ENCODE peak calls at places on chromosomes 6 and 20, in ten cellular contexts. U, Y, A, C, W, I, O, P, D and R are unnamed samples.

GRCh38 chr6:17448165-17448564 is 54.8 kb downstream of the CAP2 start:
- DNase-seq in U (no peak), Y (peak; percentile 53), A (peak; percentile 47), C (no peak), W (no peak), I (no peak), O (no peak), P (no peak), D (no peak), R (no peak)

GRCh38 chr20:36744243-36744642 is 1.6 kb downstream of the NDRG3 start:
- DNase-seq in U (no peak), Y (no peak), A (no peak), C (no peak), W (no peak), I (no peak), O (no peak), P (no peak), D (no peak), R (no peak)

GRCh38 chr6:130696806-130697205 is 130.4 kb upstream of the SMLR1 start:
- DNase-seq in U (no peak), Y (peak; percentile 22), A (no peak), C (peak; percentile 59), W (no peak), I (no peak), O (peak; percentile 51), P (no peak), D (no peak), R (peak; percentile 17)

GRCh38 chr6:158293122-158293521 is 19.1 kb upstream of the TULP4 start:
- DNase-seq in U (no peak), Y (no peak), A (no peak), C (no peak), W (no peak), I (no peak), O (no peak), P (no peak), D (peak; percentile 30), R (no peak)

GRCh38 chr6:30556006-30556713 is at the start of gene GNL1:
- DNase-seq in U (peak; percentile 97), Y (peak; percentile 85), A (no peak), C (peak; percentile 82), W (peak; percentile 93), I (peak; percentile 95), O (peak; percentile 92), P (peak; percentile 99), D (peak; percentile 93), R (peak; percentile 93)

GRCh38 chr6:170042086-170042485 is 248.8 kb downstream of the DLL1 start:
- DNase-seq in U (no peak), Y (no peak), A (no peak), C (no peak), W (no peak), I (no peak), O (no peak), P (no peak), D (no peak), R (no peak)

GRCh38 chr6:151704383-151704782 is 103.1 kb upstream of the ESR1 start:
- DNase-seq in U (no peak), Y (no peak), A (no peak), C (no peak), W (no peak), I (no peak), O (no peak), P (no peak), D (no peak), R (no peak)

GRCh38 chr6:170284866-170285469 is 5.9 kb downstream of the DLL1 start:
- DNase-seq in U (no peak), Y (no peak), A (no peak), C (no peak), W (no peak), I (no peak), O (no peak), P (no peak), D (no peak), R (no peak)

GRCh38 chr20:57167971-57168693 is 98.3 kb downstream of the BMP7 start:
- DNase-seq in U (peak; percentile 43), Y (no peak), A (no peak), C (no peak), W (peak; percentile 32), I (peak; percentile 29), O (no peak), P (no peak), D (no peak), R (peak; percentile 74)

GRCh38 chr6:113858067-113858604 is 991 bp downstream of the MARCKS start:
- DNase-seq in U (no peak), Y (peak; percentile 29), A (no peak), C (peak; percentile 42), W (peak; percentile 69), I (no peak), O (peak; percentile 67), P (no peak), D (peak; percentile 2), R (peak; percentile 15)

GRCh38 chr6:21742238-21742660 is 148.7 kb downstream of the SOX4 start:
- DNase-seq in U (no peak), Y (peak; percentile 98), A (peak; percentile 64), C (peak; percentile 88), W (no peak), I (peak; percentile 75), O (peak; percentile 94), P (no peak), D (no peak), R (peak; percentile 91)
- H3K4me3 ChIP-seq in U (no peak overlapping the region), Y (no peak overlapping the region), A (peak overlapping the region; percentile 59), C (no peak overlapping the region), W (peak overlapping the region; percentile 36), I (no peak overlapping the region), O (no peak overlapping the region), P (no peak overlapping the region), D (no peak overlapping the region), R (peak overlapping the region; percentile 33)

GRCh38 chr6:87012743-87013142 is 75.4 kb downstream of the HTR1E start:
- DNase-seq in U (no peak), Y (no peak), A (no peak), C (no peak), W (no peak), I (no peak), O (no peak), P (no peak), D (no peak), R (no peak)
- H3K4me3 ChIP-seq in U (no peak overlapping the region), Y (no peak overlapping the region), A (no peak overlapping the region), C (no peak overlapping the region), W (no peak overlapping the region), I (no peak overlapping the region), O (no peak overlapping the region), P (no peak overlapping the region), D (no peak overlapping the region), R (no peak overlapping the region)

GRCh38 chr20:34675561-34675960 is 1.3 kb downstream of the PIGU start:
- DNase-seq in U (no peak), Y (no peak), A (no peak), C (no peak), W (no peak), I (no peak), O (no peak), P (no peak), D (no peak), R (no peak)

GRCh38 chr20:34673411-34673810 is 3.5 kb downstream of the PIGU start:
- DNase-seq in U (no peak), Y (no peak), A (no peak), C (no peak), W (no peak), I (no peak), O (no peak), P (no peak), D (no peak), R (no peak)

GRCh38 chr20:34675993-34676641 is 775 bp downstream of the PIGU start:
- DNase-seq in U (no peak), Y (no peak), A (no peak), C (no peak), W (no peak), I (no peak), O (no peak), P (no peak), D (no peak), R (no peak)

GRCh38 chr20:34680586-34680985 is 3.7 kb upstream of the PIGU start:
- DNase-seq in U (no peak), Y (no peak), A (peak; percentile 44), C (peak; percentile 11), W (no peak), I (no peak), O (peak; percentile 21), P (no peak), D (peak; percentile 88), R (no peak)

GRCh38 chr20:34676642-34677373 is at the start of gene PIGU:
- DNase-seq in U (peak; percentile 99), Y (peak; percentile 92), A (peak; percentile 65), C (peak; percentile 89), W (peak; percentile 98), I (peak; percentile 91), O (peak; percentile 93), P (peak; percentile 93), D (peak; percentile 99), R (peak; percentile 98)
- H3K4me3 ChIP-seq in U (peak within 1 kb of the TSS; percentile 98), Y (peak within 1 kb of the TSS; percentile 77), A (peak within 1 kb of the TSS; percentile 98), C (peak within 1 kb of the TSS; percentile 81), W (peak within 1 kb of the TSS; percentile 66), I (peak within 1 kb of the TSS; percentile 76), O (peak within 1 kb of the TSS; percentile 91), P (peak within 1 kb of the TSS; percentile 64), D (peak within 1 kb of the TSS; percentile 86), R (peak within 1 kb of the TSS; percentile 83)

GRCh38 chr6:27547157-27548075 is 74.5 kb upstream of the ZNF184 start:
- DNase-seq in U (no peak), Y (peak; percentile 68), A (peak; percentile 92), C (peak; percentile 74), W (peak; percentile 78), I (peak; percentile 74), O (peak; percentile 87), P (no peak), D (peak; percentile 80), R (peak; percentile 89)
- H3K4me3 ChIP-seq in U (no peak overlapping the region), Y (peak overlapping the region; percentile 30), A (peak overlapping the region; percentile 98), C (peak overlapping the region; percentile 54), W (peak overlapping the region; percentile 85), I (peak overlapping the region; percentile 34), O (no peak overlapping the region), P (no peak overlapping the region), D (peak overlapping the region; percentile 75), R (peak overlapping the region; percentile 68)

GRCh38 chr6:2240961-2241360 is 4.4 kb downstream of the GMDS start:
- DNase-seq in U (no peak), Y (no peak), A (no peak), C (no peak), W (no peak), I (no peak), O (no peak), P (no peak), D (no peak), R (no peak)
- H3K4me3 ChIP-seq in U (no peak overlapping the region), Y (no peak overlapping the region), A (no peak overlapping the region), C (no peak overlapping the region), W (no peak overlapping the region), I (no peak overlapping the region), O (no peak overlapping the region), P (no peak overlapping the region), D (no peak overlapping the region), R (no peak overlapping the region)